ENCODE peak calls at places on chromosomes 12 and 14, in ten cellular contexts. K, I, N, X, A, G, R, M, E and Q are unnamed samples.

GRCh38 chr14:59870277-59871165 is at the start of gene RTN1:
- DNase-seq in K (peak; percentile 92), I (peak; percentile 33), X (peak; percentile 80), A (no peak), R (peak; percentile 83), N (peak; percentile 87), E (peak; percentile 89), M (peak; percentile 76), G (peak; percentile 90), Q (no peak)

GRCh38 chr12:114141916-114142564 is 175.9 kb upstream of the RBM19 start:
- DNase-seq in I (no peak), R (peak; percentile 5), M (no peak), A (no peak), X (no peak), N (no peak), E (no peak), G (peak; percentile 73), K (no peak), Q (no peak)

GRCh38 chr14:69879175-69880047 is at the start of gene SMOC1:
- DNase-seq in R (peak; percentile 91), A (no peak), X (no peak), G (peak; percentile 94), K (peak; percentile 83), E (peak; percentile 90), M (peak; percentile 87), N (peak; percentile 90), I (no peak), Q (no peak)

GRCh38 chr12:46492471-46493351 is 120.1 kb upstream of the SLC38A2 start:
- DNase-seq in I (peak; percentile 93), X (no peak), K (no peak), E (no peak), M (no peak), A (no peak), R (no peak), N (no peak), G (no peak), Q (no peak)

GRCh38 chr12:122207391-122207790 is 3.9 kb downstream of the B3GNT4 start:
- DNase-seq in E (no peak), R (no peak), G (no peak), A (no peak), I (no peak), M (no peak), N (no peak), X (no peak), K (no peak), Q (no peak)

GRCh38 chr12:113894717-113895116 is 71.4 kb downstream of the RBM19 start:
- DNase-seq in G (no peak), M (no peak), K (no peak), E (no peak), I (no peak), N (no peak), R (no peak), A (no peak), X (no peak), Q (no peak)

GRCh38 chr12:46303039-46303666 is 34.3 kb upstream of the SLC38A1 start:
- DNase-seq in G (peak; percentile 60), K (no peak), X (no peak), M (no peak), R (peak; percentile 41), E (no peak), A (peak; percentile 72), I (peak; percentile 8), N (peak; percentile 47), Q (peak; percentile 39)

GRCh38 chr12:122747224-122748175 is 5.1 kb upstream of the DENR start:
- DNase-seq in X (no peak), G (no peak), E (peak; percentile 16), K (no peak), A (no peak), I (no peak), N (no peak), R (no peak), M (no peak), Q (no peak)

GRCh38 chr12:116319316-116319715 is 41.8 kb upstream of the MED13L start:
- DNase-seq in K (no peak), M (no peak), A (no peak), G (no peak), I (peak; percentile 30), X (no peak), R (no peak), E (no peak), N (no peak), Q (no peak)

GRCh38 chr12:115752151-115752550 is 525.3 kb downstream of the MED13L start:
- DNase-seq in R (no peak), G (no peak), X (no peak), A (no peak), K (no peak), I (peak; percentile 47), N (no peak), M (no peak), E (no peak), Q (no peak)

GRCh38 chr12:38664661-38665269 is 240.6 kb downstream of the CPNE8 start:
- DNase-seq in N (peak; percentile 34), K (no peak), R (peak; percentile 11), G (peak; percentile 73), X (no peak), M (no peak), I (no peak), E (no peak), A (no peak), Q (no peak)

GRCh38 chr12:8780389-8780788 is 42.0 kb upstream of the A2ML1 start:
- DNase-seq in M (peak; percentile 47), E (no peak), K (no peak), I (peak; percentile 20), X (no peak), A (no peak), N (peak; percentile 45), G (peak; percentile 70), R (no peak), Q (no peak)

GRCh38 chr14:50726372-50727107 is 58.4 kb upstream of the SAV1 start:
- DNase-seq in G (no peak), E (no peak), I (peak; percentile 89), A (no peak), M (no peak), N (no peak), X (no peak), R (no peak), K (no peak), Q (no peak)

GRCh38 chr14:105903971-105904370 is 377.6 kb downstream of the TMEM121 start:
- DNase-seq in A (no peak), M (no peak), I (no peak), G (no peak), X (no peak), N (no peak), R (no peak), K (no peak), E (no peak), Q (no peak)

GRCh38 chr14:105902131-105902898 is 375.9 kb downstream of the TMEM121 start:
- DNase-seq in E (no peak), X (no peak), A (no peak), G (no peak), R (no peak), K (no peak), N (no peak), M (no peak), I (no peak), Q (no peak)

GRCh38 chr14:105907276-105907675 is 380.9 kb downstream of the TMEM121 start:
- DNase-seq in R (no peak), X (no peak), I (no peak), G (no peak), A (no peak), E (no peak), N (no peak), K (no peak), M (no peak), Q (no peak)

GRCh38 chr14:105905456-105905855 is 379.1 kb downstream of the TMEM121 start:
- DNase-seq in G (no peak), N (no peak), K (no peak), I (no peak), A (no peak), X (no peak), R (no peak), E (no peak), M (no peak), Q (no peak)

GRCh38 chr14:105904379-105904778 is 378.0 kb downstream of the TMEM121 start:
- DNase-seq in K (no peak), A (no peak), R (no peak), E (no peak), X (no peak), I (no peak), N (no peak), M (no peak), G (no peak), Q (no peak)
- H3K9me3 ChIP-seq in K (no peaks in the 10 kb centered on the region), A (no peaks in the 10 kb centered on the region), R (no peaks in the 10 kb centered on the region), E (peaks cover 9% of the 10 kb centered on the region), X (no peaks in the 10 kb centered on the region), I (peaks cover 20% of the 10 kb centered on the region), N (no peaks in the 10 kb centered on the region), M (peaks cover 84% of the 10 kb centered on the region), G (peaks cover 20% of the 10 kb centered on the region), Q (no peaks in the 10 kb centered on the region)

DNA sequence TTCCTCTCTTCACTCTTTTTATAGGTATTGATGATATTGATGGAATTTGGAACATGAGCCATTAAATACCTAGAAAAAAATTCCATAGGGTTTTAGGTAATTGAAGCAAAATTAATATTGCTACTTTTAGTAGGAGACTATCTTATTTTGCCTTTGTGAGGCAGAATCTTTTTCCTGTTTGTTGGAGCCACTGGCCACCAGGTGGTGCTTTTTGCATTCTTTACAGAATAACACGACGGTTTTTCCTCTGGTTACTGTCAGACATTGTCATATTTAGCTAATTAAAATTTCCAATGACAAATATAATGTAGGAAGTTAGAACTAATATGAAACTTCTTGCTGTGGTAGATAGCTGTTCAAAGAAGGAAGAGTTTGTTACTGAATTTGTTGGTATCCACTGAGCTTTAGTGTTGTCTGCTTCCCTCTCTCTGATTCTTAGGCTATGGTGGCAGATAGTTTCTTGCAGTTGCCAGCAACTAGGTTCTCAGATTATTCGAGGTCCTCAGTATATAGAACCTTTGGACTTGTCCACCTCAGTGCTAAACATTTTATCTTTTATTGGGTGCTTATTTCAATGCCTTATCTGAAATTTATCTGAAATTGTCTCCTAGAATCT is 25.7 kb downstream of the RAB21 start:
- DNase-seq in G (peak; percentile 76), N (peak; percentile 47), R (peak; percentile 32), X (no peak), I (no peak), A (peak; percentile 58), K (no peak), E (no peak), M (no peak), Q (peak; percentile 41)
- H3K27ac ChIP-seq in G (no peak overlapping the region), N (no peak overlapping the region), R (no peak overlapping the region), X (no peak overlapping the region), I (no peak overlapping the region), A (no peak overlapping the region), K (no peak overlapping the region), E (no peak overlapping the region), M (no peak overlapping the region), Q (no peak overlapping the region)

DNA sequence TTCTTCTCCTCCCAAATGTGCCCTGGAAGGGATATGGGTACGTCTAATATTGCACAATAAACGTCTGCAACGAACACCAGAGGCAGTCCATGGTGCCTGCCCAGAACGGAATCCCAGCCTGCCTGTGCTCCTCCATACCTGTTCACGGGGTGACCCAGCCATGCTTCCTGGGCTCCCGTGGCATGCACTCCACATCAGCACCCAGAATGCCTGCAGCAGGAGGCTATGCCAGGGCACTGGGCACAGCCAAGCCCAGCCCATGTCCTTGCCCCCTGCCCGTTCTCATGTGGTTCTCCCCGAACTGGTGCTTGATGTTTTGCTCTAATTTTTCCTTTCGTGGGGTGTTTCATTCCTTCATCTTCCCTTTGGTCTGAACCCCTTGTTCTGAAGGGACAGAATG is 404.3 kb downstream of the BCL11B start:
- DNase-seq in E (no peak), G (no peak), I (no peak), M (no peak), N (no peak), R (no peak), A (no peak), K (no peak), X (no peak), Q (no peak)
- H3K9me3 ChIP-seq in E (no peaks in the 10 kb centered on the region), G (no peaks in the 10 kb centered on the region), I (no peaks in the 10 kb centered on the region), M (no peaks in the 10 kb centered on the region), N (no peaks in the 10 kb centered on the region), R (no peaks in the 10 kb centered on the region), A (no peaks in the 10 kb centered on the region), K (no peaks in the 10 kb centered on the region), X (no peaks in the 10 kb centered on the region), Q (no peaks in the 10 kb centered on the region)

GRCh38 chr14:96178674-96179321 is 25.8 kb upstream of the BDKRB2 start:
- DNase-seq in M (no peak), G (no peak), I (no peak), R (peak; percentile 42), K (peak; percentile 57), X (no peak), E (no peak), N (no peak), A (no peak), Q (no peak)
- H3K27ac ChIP-seq in M (no peak overlapping the region), G (no peak overlapping the region), I (no peak overlapping the region), R (no peak overlapping the region), K (no peak overlapping the region), X (no peak overlapping the region), E (no peak overlapping the region), N (no peak overlapping the region), A (no peak overlapping the region), Q (no peak overlapping the region)